ENCODE peak calls at places on chromosomes 7 and 10, in ten cellular contexts. J is IMR-90, N is A549, C is right lobe of liver, P is esophagus squamous epithelium, R is heart left ventricle, A is lower leg skin, S is Peyer's patch, T is adrenal gland, D is testis. Z is an unnamed sample.
A peak's percentile ranks its signal among the peaks of the same experiment; 100 is the strongest.

GRCh38 chr10:73779018-73779417 is 2.8 kb upstream of the CHCHD1 start:
- DNase-seq in T (no peak), A (no peak), N (no peak), S (no peak), R (no peak), P (no peak), C (no peak), D (no peak), J (no peak), Z (no peak)

GRCh38 chr7:144780071-144780608 is 55.7 kb downstream of the TPK1 start:
- DNase-seq in R (no peak), P (no peak), J (no peak), T (peak; percentile 16), A (no peak), D (no peak), N (no peak), C (no peak), S (no peak), Z (no peak)

GRCh38 chr7:84729284-84729683 is 457.6 kb downstream of the SEMA3D start:
- DNase-seq in A (no peak), D (no peak), P (no peak), N (peak; percentile 15), T (no peak), C (no peak), J (peak; percentile 91), R (no peak), S (no peak), Z (no peak)

GRCh38 chr10:99815611-99816010 is 33.2 kb downstream of the ABCC2 start:
- DNase-seq in C (no peak), P (no peak), S (no peak), N (no peak), A (no peak), D (no peak), R (no peak), J (peak; percentile 14), T (no peak), Z (no peak)

GRCh38 chr7:33757050-33757449 is 148.3 kb upstream of the BMPER start:
- DNase-seq in T (no peak), N (no peak), C (no peak), J (peak; percentile 64), P (no peak), D (no peak), S (no peak), R (no peak), A (no peak), Z (no peak)

GRCh38 chr7:108442039-108442568 is 14.1 kb downstream of the NRCAM start:
- DNase-seq in N (peak; percentile 33), D (no peak), C (no peak), T (peak; percentile 25), S (no peak), J (no peak), P (no peak), R (no peak), A (no peak), Z (no peak)

GRCh38 chr7:378551-379455 is 88.8 kb downstream of the FOXL3 start:
- DNase-seq in N (no peak), J (no peak), T (no peak), A (no peak), R (peak; percentile 27), C (peak; percentile 35), P (no peak), D (peak; percentile 16), S (peak; percentile 87), Z (peak; percentile 14)

GRCh38 chr10:50625663-50626062 is 1.9 kb upstream of the SGMS1 start:
- DNase-seq in P (no peak), T (no peak), J (no peak), C (no peak), A (no peak), R (no peak), N (no peak), D (no peak), S (no peak), Z (no peak)

GRCh38 chr7:25786958-25787730 is 364.9 kb upstream of the NFE2L3 start:
- DNase-seq in P (no peak), S (no peak), A (no peak), R (no peak), T (no peak), C (no peak), D (no peak), J (no peak), N (no peak), Z (no peak)

GRCh38 chr7:12244129-12244528 is 33.0 kb downstream of the TMEM106B start:
- DNase-seq in P (no peak), A (no peak), T (peak; percentile 23), S (peak; percentile 56), J (peak; percentile 8), C (no peak), D (peak; percentile 67), N (peak; percentile 63), R (no peak), Z (no peak)

GRCh38 chr7:152608656-152609055 is 67.3 kb downstream of the XRCC2 start:
- DNase-seq in D (no peak), C (no peak), N (no peak), T (no peak), P (no peak), R (no peak), A (no peak), S (no peak), J (no peak), Z (no peak)

DNA sequence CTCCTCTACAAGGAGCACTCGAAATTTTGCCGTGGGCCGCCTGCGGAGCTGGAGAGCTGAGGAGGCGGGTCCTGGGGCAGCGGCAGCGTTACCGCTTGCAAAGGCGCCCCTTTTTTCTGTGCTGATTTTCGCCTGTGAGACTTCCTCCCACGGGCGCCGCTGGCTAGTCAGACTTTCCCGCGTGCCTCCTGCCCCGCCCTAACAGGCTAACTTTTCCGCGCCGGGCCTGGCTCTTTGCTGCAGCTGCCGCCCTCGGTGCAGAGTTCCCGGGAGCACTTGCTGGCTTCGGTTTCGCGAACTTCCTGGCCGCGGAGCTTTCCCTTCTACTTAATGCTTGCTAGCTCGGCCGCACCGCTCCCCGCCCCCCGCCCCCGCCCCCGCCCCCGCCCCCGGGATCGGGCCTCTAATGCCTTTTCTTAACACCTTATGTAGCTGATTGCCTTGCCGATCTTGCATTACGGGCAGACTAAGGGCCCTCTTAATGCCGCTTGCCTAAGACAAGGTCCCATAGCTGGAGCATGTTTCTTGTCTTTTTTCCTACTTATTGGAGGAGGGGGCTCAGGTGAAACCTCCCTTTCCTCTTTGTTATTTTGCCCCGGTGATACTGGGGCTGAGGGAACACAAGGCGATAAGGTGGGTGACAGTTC is 37.9 kb upstream of the RASGEF1A start:
- DNase-seq in A (peak; percentile 63), P (no peak), T (peak; percentile 65), S (peak; percentile 88), D (peak; percentile 80), N (peak; percentile 43), C (peak; percentile 77), J (peak; percentile 8), R (peak; percentile 82), Z (peak; percentile 52)
- H3K4me3 ChIP-seq in A (no peak overlapping the region), P (peak overlapping the region; percentile 38), T (peak overlapping the region; percentile 43), S (peak overlapping the region; percentile 39), D (peak overlapping the region; percentile 29), N (peak overlapping the region; percentile 39), C (peak overlapping the region; percentile 45), J (peak overlapping the region; percentile 7), R (peak overlapping the region; percentile 45), Z (peak overlapping the region; percentile 25)

GRCh38 chr7:140674356-140674800 is 1.6 kb downstream of the ADCK2 start:
- DNase-seq in D (no peak), T (no peak), S (peak; percentile 61), N (no peak), J (no peak), A (no peak), P (no peak), R (no peak), C (no peak), Z (no peak)

GRCh38 chr7:140671966-140672365 is 779 bp upstream of the ADCK2 start:
- DNase-seq in D (no peak), S (peak; percentile 44), A (no peak), P (no peak), R (no peak), T (no peak), J (no peak), C (no peak), N (no peak), Z (no peak)

GRCh38 chr7:140672382-140673062 is at the start of gene ADCK2:
- DNase-seq in T (peak; percentile 49), J (no peak), R (peak; percentile 72), S (peak; percentile 82), C (peak; percentile 76), D (peak; percentile 70), A (no peak), P (no peak), N (peak; percentile 24), Z (peak; percentile 58)

GRCh38 chr7:140673770-140674155 is 1.0 kb downstream of the ADCK2 start:
- DNase-seq in J (no peak), D (no peak), P (no peak), C (no peak), R (no peak), N (no peak), A (no peak), T (no peak), S (no peak), Z (no peak)

GRCh38 chr7:140673063-140673769 is 471 bp downstream of the ADCK2 start:
- DNase-seq in N (peak; percentile 33), P (no peak), C (peak; percentile 62), R (peak; percentile 61), D (peak; percentile 35), T (peak; percentile 40), J (no peak), A (peak; percentile 45), S (peak; percentile 74), Z (peak; percentile 60)
- TF ChIP-seq POLR2A in N (no peak), P (no peak), C (peak; percentile 46), R (no peak), D (no peak), T (no peak), J (no peak), A (no peak), S (peak; percentile 31), Z (no peak)

DNA sequence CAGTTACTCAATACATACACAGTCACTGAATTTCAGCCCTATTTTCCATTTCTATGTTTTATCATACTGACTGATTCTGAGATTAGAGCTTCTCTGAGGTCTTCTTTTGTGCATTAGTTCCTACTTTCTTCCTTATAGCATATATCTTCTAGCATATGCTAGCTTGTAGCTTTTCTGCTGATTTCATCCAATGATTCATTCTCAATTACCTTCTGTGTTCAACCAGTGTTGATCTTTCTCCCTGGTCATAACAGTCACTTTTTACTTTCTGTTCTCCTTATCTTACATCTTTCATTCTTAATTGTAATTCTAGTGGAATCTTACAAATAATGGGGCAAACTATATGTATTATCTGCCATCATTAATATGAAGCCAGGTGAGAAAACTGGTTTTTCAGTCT is 159.5 kb upstream of the HGF start:
- DNase-seq in T (no peak), S (no peak), P (no peak), R (no peak), A (no peak), N (no peak), J (peak; percentile 73), D (no peak), C (no peak), Z (no peak)
- H3K4me3 ChIP-seq in T (no peak overlapping the region), S (no peak overlapping the region), P (no peak overlapping the region), R (no peak overlapping the region), A (no peak overlapping the region), N (no peak overlapping the region), J (no peak overlapping the region), D (no peak overlapping the region), C (no peak overlapping the region), Z (no peak overlapping the region)

DNA sequence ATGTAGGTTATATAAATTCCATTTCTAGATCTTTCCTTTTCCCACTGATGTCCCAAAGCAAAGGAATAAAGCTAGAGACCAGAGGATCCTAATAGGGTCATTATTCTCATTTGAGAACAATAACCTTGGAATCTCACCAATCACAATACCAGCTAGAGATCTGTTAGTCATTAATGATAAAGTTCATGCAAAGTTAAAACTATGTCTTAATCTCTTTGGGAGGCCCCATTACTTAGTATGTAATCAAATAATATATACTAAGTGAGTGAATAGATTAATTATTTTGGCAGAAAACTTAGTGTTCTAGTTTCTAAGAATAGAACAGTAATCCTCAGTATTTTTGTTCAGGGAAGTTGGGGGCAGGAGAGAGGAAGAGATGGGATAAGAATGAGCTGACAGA is 227.2 kb downstream of the MTERF1 start:
- DNase-seq in A (no peak), T (no peak), R (no peak), D (no peak), J (no peak), S (no peak), P (no peak), C (no peak), N (no peak), Z (no peak)
- TF ChIP-seq POLR2A in A (no peak), T (no peak), R (no peak), D (no peak), J (no peak), S (no peak), P (no peak), C (no peak), N (no peak), Z (no peak)

Z was measured in uterus.